ENCODE peak calls at places on chromosomes 2 and 18, in four cellular contexts. Y is fibroblast of lung; G is endothelial cell; R is CD8-positive, alpha-beta T cell. H is an unnamed sample.

GRCh38 chr2:7986431-7986830 is 695.4 kb upstream of the ID2 start:
- DNase-seq in Y (no peak), G (no peak), R (no peak), H (no peak)

GRCh38 chr18:45155526-45155925 is 459.8 kb upstream of the SLC14A2 start:
- DNase-seq in Y (no peak), G (no peak), R (no peak), H (no peak)

GRCh38 chr2:7634370-7634769 is 717.2 kb downstream of the RNF144A start:
- DNase-seq in Y (no peak), G (no peak), R (no peak), H (no peak)

GRCh38 chr2:169664978-169665930 is 29.0 kb downstream of the CFAP210 start:
- DNase-seq in Y (no peak), G (no peak), R (no peak), H (no peak)

GRCh38 chr2:38959938-38960608 is 70.4 kb downstream of the ARHGEF33 start:
- DNase-seq in Y (peak; percentile 88), G (peak; percentile 74), R (peak; percentile 58), H (no peak)

GRCh38 chr2:109196081-109196875 is 67.3 kb downstream of the SH3RF3 start:
- DNase-seq in Y (no peak), G (no peak), R (peak; percentile 31), H (no peak)

GRCh38 chr18:5237083-5237722 is 40.1 kb upstream of the AKAIN1 start:
- DNase-seq in Y (peak; percentile 28), G (peak; percentile 3), R (peak; percentile 62), H (no peak)

GRCh38 chr2:103355287-103355686 is 593.5 kb downstream of the TMEM182 start:
- DNase-seq in Y (no peak), G (no peak), R (no peak), H (no peak)

GRCh38 chr2:195269220-195269619 is 387.8 kb upstream of the SLC39A10 start:
- DNase-seq in Y (no peak), G (no peak), R (no peak), H (no peak)

GRCh38 chr2:31312898-31313297 is 78.9 kb downstream of the EHD3 start:
- DNase-seq in Y (peak; percentile 81), G (no peak), R (no peak), H (no peak)

GRCh38 chr2:134375935-134376334 is 122.1 kb downstream of the MGAT5 start:
- DNase-seq in Y (peak; percentile 73), G (no peak), R (no peak), H (no peak)

GRCh38 chr18:23229472-23229871 is 94.2 kb downstream of the CABLES1 start:
- DNase-seq in Y (peak; percentile 31), G (no peak), R (no peak), H (no peak)

GRCh38 chr18:29251681-29252080 is 1074.8 kb upstream of the CDH2 start:
- DNase-seq in Y (no peak), G (no peak), R (no peak), H (no peak)

GRCh38 chr2:217291259-217291658 is 431.4 kb upstream of the TNP1 start:
- DNase-seq in Y (no peak), G (no peak), R (no peak), H (no peak)

GRCh38 chr2:28269019-28269784 is 123.5 kb upstream of the FOSL2 start:
- DNase-seq in Y (peak; percentile 45), G (no peak), R (no peak), H (no peak)

GRCh38 chr18:13500891-13501887 is 225.2 kb downstream of the FAM210A start:
- DNase-seq in Y (peak; percentile 47), G (no peak), R (no peak), H (no peak)

DNA sequence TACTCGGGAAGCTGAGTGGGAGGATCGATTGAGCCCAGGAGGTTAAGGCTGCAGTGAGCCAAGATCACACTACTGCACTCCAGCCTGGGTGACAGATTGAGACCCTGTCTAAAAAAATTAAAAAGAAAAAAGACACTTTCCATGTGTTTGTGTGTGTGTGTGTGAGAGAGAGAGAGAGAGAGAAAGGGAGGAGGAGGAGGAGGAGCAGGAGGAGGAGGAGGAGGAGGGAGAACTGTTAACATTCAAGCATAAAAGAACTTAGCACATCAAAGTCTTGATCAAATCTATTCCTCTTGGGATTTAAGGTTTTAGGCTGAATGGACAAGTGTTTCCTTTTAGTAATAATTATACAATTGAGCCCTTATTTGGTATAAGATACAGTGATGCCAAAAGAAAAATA is 75.5 kb downstream of the SPOPL start:
- DNase-seq in Y (no peak), G (no peak), R (no peak), H (no peak)
- TF ChIP-seq CTCF in Y (no peak), G (no peak), R (no peak), H (no peak)

GRCh38 chr2:9249036-9249800 is 42.6 kb downstream of the ASAP2 start:
- DNase-seq in Y (peak; percentile 48), G (no peak), R (no peak), H (no peak)
- TF ChIP-seq CTCF in Y (no peak), G (no peak), R (no peak), H (no peak)

DNA sequence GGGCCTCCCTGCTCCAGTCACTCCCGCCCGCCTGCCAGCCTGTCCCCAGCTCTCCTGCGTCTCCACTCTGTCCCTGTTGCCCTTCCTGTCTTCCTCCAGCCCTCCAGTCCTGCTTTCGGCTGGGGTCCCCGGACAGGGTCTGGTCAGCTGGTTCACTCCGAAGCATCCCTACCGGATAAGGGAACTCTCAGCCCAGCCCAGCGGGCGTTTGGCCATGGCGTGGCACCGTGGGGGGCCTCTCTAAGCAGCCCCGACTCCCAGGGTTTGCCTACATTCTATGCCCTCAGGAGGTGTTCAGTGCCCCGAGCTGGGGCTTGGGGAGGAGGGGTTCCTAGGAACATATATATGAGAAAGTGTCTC is 183.0 kb upstream of the HAAO start:
- DNase-seq in Y (peak; percentile 33), G (no peak), R (no peak), H (no peak)
- TF ChIP-seq CTCF in Y (no peak), G (no peak), R (no peak), H (no peak)

DNA sequence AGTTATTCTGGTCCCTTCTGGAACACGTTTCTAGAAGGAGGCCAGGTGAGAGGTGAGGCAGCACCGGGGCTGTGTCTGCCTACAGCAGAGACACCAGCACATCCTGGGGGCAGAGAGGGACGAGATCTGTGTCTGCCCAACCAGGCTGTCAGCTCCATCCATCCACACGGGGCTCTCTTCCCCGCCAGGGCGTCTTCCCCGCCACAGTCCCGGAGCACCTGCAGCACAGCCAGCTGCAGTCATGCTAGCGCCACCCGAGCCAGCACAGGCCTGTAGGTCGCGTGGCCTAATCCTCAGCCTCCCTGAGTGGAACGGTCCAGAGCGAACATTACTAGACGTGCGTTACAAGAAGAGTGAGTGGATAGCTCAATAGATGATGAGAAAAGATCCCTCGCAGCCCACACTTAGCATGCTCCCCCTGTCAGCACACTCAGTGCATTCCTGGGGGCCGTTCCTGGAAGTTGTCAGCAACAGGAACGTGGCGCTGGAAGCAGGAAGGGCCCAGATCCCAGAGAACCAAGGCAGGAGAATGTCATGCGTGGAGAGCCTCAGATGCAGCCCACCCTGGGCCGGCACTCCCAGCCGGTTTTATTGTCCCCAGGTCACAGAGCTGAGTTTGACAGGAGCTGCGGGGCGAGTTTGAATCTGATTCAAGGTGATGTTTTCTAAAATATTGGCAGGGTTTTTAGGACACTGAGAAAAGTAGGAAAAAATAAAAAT is 179.0 kb downstream of the TWIST2 start:
- DNase-seq in Y (no peak), G (no peak), R (no peak), H (no peak)
- TF ChIP-seq CTCF in Y (no peak), G (no peak), R (no peak), H (no peak)

GRCh38 chr2:166418853-166419615 is 43.3 kb upstream of the SCN9A start:
- DNase-seq in Y (no peak), G (no peak), R (no peak), H (no peak)

GRCh38 chr2:166413255-166413654 is 37.5 kb upstream of the SCN9A start:
- DNase-seq in Y (no peak), G (no peak), R (no peak), H (no peak)

GRCh38 chr2:166419616-166419934 is 43.8 kb upstream of the SCN9A start:
- DNase-seq in Y (peak; percentile 75), G (no peak), R (no peak), H (no peak)

GRCh38 chr2:166417669-166418068 is 41.9 kb upstream of the SCN9A start:
- DNase-seq in Y (peak; percentile 74), G (no peak), R (no peak), H (no peak)
- TF ChIP-seq CTCF in Y (no peak), G (no peak), R (no peak), H (peak; percentile 11)

GRCh38 chr2:10814571-10815331 is 2.2 kb upstream of the PDIA6 start:
- DNase-seq in Y (no peak), G (no peak), R (no peak), H (no peak)
- TF ChIP-seq CTCF in Y (peak; percentile 13), G (no peak), R (no peak), H (peak; percentile 6)

DNA sequence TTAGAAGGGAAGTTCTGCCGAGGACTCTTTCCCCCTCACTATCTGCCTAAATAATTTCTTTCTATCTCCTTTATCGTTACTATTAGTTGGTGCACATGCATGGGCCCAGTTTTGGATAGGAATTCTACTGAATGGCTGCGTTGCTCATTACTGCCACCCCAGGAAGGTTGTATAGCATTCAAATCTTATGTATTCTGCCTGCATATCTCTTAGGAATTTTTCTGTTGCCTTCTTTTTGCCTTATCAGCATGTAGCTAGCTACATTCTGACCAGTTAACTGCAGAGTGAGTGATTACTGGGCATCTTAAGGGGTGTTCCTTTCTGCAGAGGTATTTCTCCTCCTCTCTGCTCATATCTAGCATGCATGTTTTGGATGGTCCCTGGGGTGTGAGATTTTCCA is 239.6 kb downstream of the TDRD15 start:
- DNase-seq in Y (no peak), G (no peak), R (no peak), H (no peak)
- TF ChIP-seq CTCF in Y (no peak), G (no peak), R (no peak), H (no peak)

DNA sequence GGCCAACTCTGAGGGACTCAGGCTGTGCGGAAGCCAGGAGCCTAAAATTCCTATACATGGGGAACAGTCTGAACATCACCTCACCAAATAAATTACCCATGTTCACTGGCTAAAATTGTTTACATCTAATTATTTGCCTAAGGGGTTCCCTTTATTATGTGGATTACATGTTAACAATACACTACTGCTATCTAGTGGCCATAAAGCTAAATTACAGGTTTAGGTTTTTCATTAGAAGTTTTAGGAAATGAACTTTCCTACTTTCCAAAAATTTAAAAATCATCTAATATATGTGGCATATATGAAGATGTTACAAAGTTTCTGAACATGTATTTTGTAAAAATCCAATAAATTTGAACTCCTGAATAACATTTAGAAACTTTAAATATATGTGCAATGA is 40.3 kb downstream of the PLA2R1 start:
- DNase-seq in Y (peak; percentile 10), G (no peak), R (no peak), H (no peak)
- TF ChIP-seq CTCF in Y (peak; percentile 26), G (peak; percentile 70), R (no peak), H (peak; percentile 26)

DNA sequence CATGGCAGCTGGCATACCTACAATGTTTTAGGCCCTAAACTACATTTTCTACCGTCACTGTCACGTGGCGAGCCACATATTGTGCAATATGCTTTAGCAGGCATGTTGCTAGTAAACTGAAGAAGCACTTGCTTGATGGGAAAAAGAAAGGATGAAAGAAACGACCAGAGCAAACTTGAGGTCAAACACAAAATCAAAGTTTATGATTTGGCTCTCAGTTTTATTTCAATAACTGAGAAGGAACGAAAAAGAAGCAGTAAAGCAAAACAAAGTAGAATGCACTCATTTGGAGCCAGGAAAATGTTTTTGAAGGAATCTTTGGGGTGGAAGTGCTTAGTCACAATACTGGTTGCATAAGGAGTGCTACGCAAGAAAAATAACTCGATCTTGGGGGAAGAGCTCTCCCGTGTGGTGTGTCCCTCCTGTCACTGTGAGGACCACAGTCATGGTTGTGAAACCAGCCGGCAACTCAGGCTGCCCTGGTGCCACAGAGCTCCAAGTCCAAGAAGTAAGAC is 349.8 kb downstream of the RBM43 start:
- DNase-seq in Y (peak; percentile 96), G (no peak), R (no peak), H (no peak)
- TF ChIP-seq CTCF in Y (peak; percentile 32), G (no peak), R (no peak), H (no peak)